ENCODE peak calls at places on chromosomes 7 and 10, in five cellular contexts. I, Y, H, Q and V are unnamed samples.

GRCh38 chr7:117012284-117013174 is 59.2 kb downstream of the ST7 start:
- DNase-seq in I (no peak), H (no peak), Y (no peak), Q (no peak), V (no peak)

GRCh38 chr7:140384894-140385650 is 13.3 kb downstream of the SLC37A3 start:
- DNase-seq in H (no peak), Q (no peak), I (no peak), Y (no peak), V (no peak)

GRCh38 chr10:110138197-110138812 is 69.1 kb upstream of the MXI1 start:
- DNase-seq in Y (no peak), Q (peak), I (no peak), H (no peak), V (no peak)

GRCh38 chr7:116524609-116525297 is at the start of gene CAV1:
- DNase-seq in Y (peak), H (peak), I (peak), Q (peak), V (peak)

GRCh38 chr10:133002685-133003084 is 60.3 kb upstream of the CFAP46 start:
- DNase-seq in H (no peak), Y (no peak), I (no peak), Q (no peak), V (no peak)

GRCh38 chr10:62238880-62239279 is 29.8 kb downstream of the RTKN2 start:
- DNase-seq in Q (no peak), I (no peak), H (no peak), Y (no peak), V (no peak)

GRCh38 chr10:6299234-6299633 is 96.5 kb downstream of the PFKFB3 start:
- DNase-seq in Q (no peak), I (no peak), H (no peak), Y (no peak), V (no peak)

GRCh38 chr7:90821961-90822620 is 226.0 kb downstream of the CDK14 start:
- DNase-seq in Y (no peak), H (no peak), Q (no peak), I (no peak), V (no peak)

GRCh38 chr7:105756402-105756801 is 120.0 kb downstream of the ATXN7L1 start:
- DNase-seq in H (no peak), Q (no peak), Y (no peak), I (no peak), V (no peak)

GRCh38 chr7:12490105-12490688 is 80.3 kb upstream of the SCIN start:
- DNase-seq in H (no peak), Q (peak), Y (no peak), I (no peak), V (no peak)

GRCh38 chr10:29784175-29784773 is 149.5 kb upstream of the SVIL start:
- DNase-seq in I (no peak), Y (peak), H (no peak), Q (no peak), V (peak)

GRCh38 chr7:29612596-29612995 is 49.0 kb downstream of the PRR15 start:
- DNase-seq in Y (no peak), I (no peak), Q (no peak), H (no peak), V (no peak)

GRCh38 chr10:102802920-102803534 is 34.2 kb downstream of the CYP17A1 start:
- DNase-seq in Y (peak), H (no peak), Q (no peak), I (no peak), V (peak)

GRCh38 chr7:37247881-37248280 is 200.8 kb downstream of the ELMO1 start:
- DNase-seq in Y (peak), Q (no peak), H (no peak), I (no peak), V (peak)

GRCh38 chr7:23530355-23530754 is 1.4 kb downstream of the TRA2A start:
- DNase-seq in I (no peak), H (no peak), Q (peak), Y (no peak), V (no peak)

GRCh38 chr7:85070967-85071628 is 115.8 kb downstream of the SEMA3D start:
- DNase-seq in H (no peak), Y (no peak), I (no peak), Q (no peak), V (no peak)

GRCh38 chr7:128259131-128260056 is 18.3 kb downstream of the LEP start:
- DNase-seq in Q (no peak), I (no peak), H (no peak), Y (no peak), V (no peak)

GRCh38 chr7:150949564-150949963 is 28.6 kb downstream of the KCNH2 start:
- DNase-seq in Y (no peak), Q (no peak), H (peak), I (no peak), V (no peak)

GRCh38 chr7:133117432-133117831 is 35.5 kb upstream of the CHCHD3 start:
- DNase-seq in H (no peak), I (no peak), Q (no peak), Y (no peak), V (no peak)

GRCh38 chr7:104982773-104983619 is 31.0 kb upstream of the KMT2E start:
- DNase-seq in Q (no peak), H (no peak), I (no peak), Y (no peak), V (no peak)

GRCh38 chr7:76302299-76303056 is at the start of gene HSPB1:
- DNase-seq in I (peak), H (peak), Q (peak), Y (peak), V (peak)

GRCh38 chr7:100357131-100357561 is 771 bp upstream of the PILRB start:
- DNase-seq in I (no peak), H (no peak), Q (no peak), Y (no peak), V (no peak)

GRCh38 chr7:128201690-128202085 is 39.4 kb upstream of the LEP start:
- DNase-seq in H (no peak), Q (no peak), I (no peak), Y (no peak), V (no peak)

GRCh38 chr10:4241724-4242345 is 456.8 kb upstream of the KLF6 start:
- DNase-seq in Y (peak), H (peak), Q (no peak), I (no peak), V (no peak)

GRCh38 chr10:51956822-51957221 is 257.4 kb upstream of the CSTF2T start:
- DNase-seq in H (no peak), I (no peak), Y (no peak), Q (no peak), V (no peak)

GRCh38 chr7:124989911-124990310 is 60.3 kb upstream of the POT1 start:
- DNase-seq in I (no peak), Y (no peak), Q (no peak), H (no peak), V (no peak)
- H3K27ac ChIP-seq in I (no peak), Y (no peak), Q (no peak), H (no peak), V (no peak)

DNA sequence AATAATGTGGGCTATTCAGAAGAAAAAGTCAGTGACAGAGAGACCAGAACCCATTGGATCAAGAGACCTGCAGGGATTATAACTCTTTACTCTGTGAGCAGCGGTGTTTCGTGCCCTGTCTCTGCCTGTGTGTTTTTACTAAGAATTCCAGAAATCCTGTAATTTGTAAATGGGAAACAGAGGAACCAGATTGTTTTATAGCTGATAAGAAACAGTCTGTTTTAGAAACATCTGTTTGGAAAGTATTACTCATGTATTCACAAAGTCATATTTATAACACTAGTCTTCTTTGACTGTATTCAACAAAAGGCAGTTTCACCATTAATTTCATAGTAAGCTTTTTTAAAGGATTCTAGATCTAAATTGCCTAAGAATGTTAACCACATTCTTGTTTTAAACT is 30.0 kb upstream of the VDAC2 start:
- DNase-seq in Y (no peak), H (no peak), I (no peak), Q (no peak), V (no peak)
- H3K27ac ChIP-seq in Y (no peak), H (peak), I (no peak), Q (no peak), V (no peak)

DNA sequence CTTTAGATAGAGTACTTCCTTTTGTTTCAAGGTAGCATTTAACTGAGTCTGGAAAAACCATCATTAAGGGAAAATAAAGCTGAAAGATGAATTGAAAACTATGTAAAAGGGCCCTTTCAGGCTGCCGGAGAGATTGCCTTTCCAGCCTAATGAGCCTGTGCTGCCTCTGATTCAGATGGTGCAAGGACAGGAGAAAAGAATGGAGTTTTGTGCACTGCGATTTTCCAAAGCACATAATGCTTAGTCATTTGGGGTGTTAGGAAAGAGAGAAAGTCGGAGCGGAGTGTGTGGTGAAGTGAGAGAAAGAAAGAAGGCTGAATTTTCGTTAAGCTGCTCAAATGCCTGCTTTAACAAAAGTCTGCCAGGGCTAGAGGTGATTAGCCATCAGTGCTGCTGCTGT is 259.7 kb downstream of the PAXIP1 start:
- DNase-seq in Q (no peak), I (no peak), Y (no peak), H (no peak), V (no peak)
- H3K27ac ChIP-seq in Q (no peak), I (no peak), Y (no peak), H (no peak), V (no peak)

GRCh38 chr10:1240341-1240775 is 184.2 kb downstream of the WDR37 start:
- DNase-seq in I (peak), H (no peak), Q (no peak), Y (no peak), V (no peak)

GRCh38 chr10:1242975-1243374 is 186.8 kb downstream of the WDR37 start:
- DNase-seq in I (no peak), H (no peak), Y (no peak), Q (no peak), V (no peak)

GRCh38 chr10:1243486-1244182 is 187.4 kb downstream of the WDR37 start:
- DNase-seq in H (no peak), I (no peak), Q (no peak), Y (no peak), V (no peak)

GRCh38 chr10:1241973-1242935 is 186.1 kb downstream of the WDR37 start:
- DNase-seq in I (no peak), H (no peak), Q (no peak), Y (no peak), V (no peak)

GRCh38 chr10:1241322-1241890 is 185.2 kb downstream of the WDR37 start:
- DNase-seq in Y (no peak), Q (no peak), H (no peak), I (no peak), V (no peak)
- H3K27ac ChIP-seq in Y (no peak), Q (no peak), H (no peak), I (no peak), V (no peak)

GRCh38 chr7:81299272-81299671 is 380.4 kb upstream of the SEMA3C start:
- DNase-seq in I (no peak), Q (no peak), H (no peak), Y (no peak), V (no peak)
- H3K27ac ChIP-seq in I (no peak), Q (no peak), H (no peak), Y (no peak), V (no peak)

GRCh38 chr10:72315054-72315453 is 39.7 kb downstream of the DNAJB12 start:
- DNase-seq in Q (no peak), H (no peak), I (no peak), Y (no peak), V (no peak)
- H3K27ac ChIP-seq in Q (no peak), H (peak), I (no peak), Y (peak), V (peak)

DNA sequence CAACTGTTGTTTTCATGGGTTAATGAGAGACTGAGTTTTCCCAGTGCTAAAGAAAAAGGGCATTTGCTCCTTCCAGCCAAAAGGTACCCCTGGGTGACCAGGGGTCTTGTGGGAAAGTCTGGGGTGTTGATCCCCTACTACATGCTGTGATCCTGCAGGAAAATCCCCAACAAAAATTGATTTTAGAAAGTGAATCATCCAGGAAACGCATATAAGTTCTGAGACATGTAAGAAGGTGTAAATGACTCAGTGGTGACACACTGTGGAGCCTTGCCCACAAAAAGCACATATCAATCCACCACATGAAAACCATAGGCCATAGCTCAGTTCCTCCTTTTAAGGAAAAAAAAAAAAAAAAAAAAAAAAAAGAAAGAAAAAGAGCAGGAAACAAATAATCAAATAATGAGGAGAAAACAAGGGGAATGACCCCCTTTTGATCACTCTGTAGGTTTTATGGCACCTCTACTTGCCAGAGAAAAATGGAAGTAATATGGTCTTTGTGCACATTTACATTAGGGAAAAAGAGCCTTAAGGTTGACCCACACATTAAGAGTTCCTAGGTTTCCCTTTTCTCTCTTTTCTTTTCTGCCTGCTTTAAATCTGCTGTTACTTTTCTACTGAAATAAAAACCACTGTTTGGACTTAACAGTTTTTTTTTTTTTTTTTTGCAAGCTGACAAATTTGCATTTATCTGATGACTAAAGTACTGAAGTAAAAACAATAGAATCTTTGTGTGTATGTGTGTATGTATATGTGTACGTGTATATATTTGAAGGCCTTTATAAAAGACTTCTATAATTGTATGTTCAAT is 386.0 kb downstream of the KIF20B start:
- DNase-seq in Q (no peak), I (no peak), H (no peak), Y (no peak), V (no peak)
- H3K27ac ChIP-seq in Q (no peak), I (no peak), H (no peak), Y (no peak), V (no peak)

DNA sequence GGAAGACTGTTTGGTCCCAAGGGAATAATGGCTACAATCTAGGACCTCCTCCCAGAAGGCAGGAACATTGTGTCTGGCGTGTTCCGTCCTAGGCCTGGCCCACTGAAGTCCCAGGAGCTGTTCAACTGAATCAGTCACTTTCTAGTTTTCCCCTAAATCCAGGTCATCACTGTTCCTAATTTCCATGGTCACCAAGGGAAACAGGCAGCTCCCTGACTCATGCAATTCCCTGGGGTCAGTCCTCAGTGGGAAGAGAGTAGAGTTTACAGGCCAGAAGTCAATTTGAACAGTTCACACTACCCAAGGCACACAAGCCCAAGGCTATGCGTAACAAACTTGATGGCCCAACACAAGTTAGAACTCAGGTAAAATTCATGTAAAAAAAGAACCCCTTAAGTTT is 44.0 kb downstream of the CREB3L2 start:
- DNase-seq in Q (no peak), I (no peak), H (peak), Y (peak), V (peak)
- H3K27ac ChIP-seq in Q (no peak), I (no peak), H (peak), Y (no peak), V (peak)

DNA sequence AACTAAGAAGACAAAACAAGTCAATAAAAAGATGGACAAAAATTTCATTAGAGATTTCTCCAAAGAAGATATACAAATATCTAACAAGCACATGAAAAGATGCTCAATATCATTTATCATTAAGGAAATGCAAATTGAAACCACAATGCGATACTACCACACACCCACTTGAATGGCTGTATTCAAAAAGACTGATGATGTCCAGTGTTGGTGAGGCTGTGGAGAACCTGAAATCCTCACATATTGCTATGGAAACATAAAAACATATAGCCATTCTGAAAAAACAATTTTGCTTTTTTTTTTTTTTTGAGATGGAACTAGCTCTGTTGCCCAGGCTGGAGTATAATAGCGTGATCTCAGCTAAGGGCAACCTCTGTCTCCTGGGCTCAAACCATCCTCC is 124.1 kb upstream of the LAMB4 start:
- DNase-seq in Q (no peak), Y (no peak), I (no peak), H (no peak), V (no peak)
- H3K27ac ChIP-seq in Q (no peak), Y (no peak), I (no peak), H (no peak), V (no peak)